ENCODE peak calls at places on chromosomes 13 and 19, in eight cellular contexts. Q is adrenal gland; S is activated naive CD8-positive, alpha-beta T cell treated with anti-CD3 and anti-CD28 coated beads for 36 hours; B is cardiac muscle cell; R is activated T-cell treated with anti-CD3 and anti-CD28 coated beads, Interleukin-2, amount 50 U/mL, for 24 hours; I is stimulated activated naive CD4-positive, alpha-beta T cell treated with Interleukin-2 at 50 U/mL for 16 hours; U is HT1080; O is activated naive CD4-positive, alpha-beta T cell treated with anti-CD3 and anti-CD28 coated beads, Interleukin-2, amount 50 U/mL, for 72 hours. K is an unnamed sample.

GRCh38 chr13:30388401-30389283 is 33.7 kb upstream of the UBE2L5 start:
- DNase-seq in Q (no peak), I (no peak), R (no peak), O (no peak), S (no peak), U (no peak), B (peak), K (no peak)

GRCh38 chr13:21010621-21011020 is 50.8 kb downstream of the LATS2 start:
- DNase-seq in O (no peak), R (no peak), B (no peak), I (no peak), U (no peak), S (no peak), Q (no peak), K (peak)

GRCh38 chr13:30551194-30551593 is 66.5 kb upstream of the USPL1 start:
- DNase-seq in B (peak), U (peak), S (no peak), O (no peak), Q (no peak), I (no peak), R (no peak), K (no peak)

GRCh38 chr13:33188093-33188882 is 97.3 kb downstream of the STARD13 start:
- DNase-seq in R (no peak), Q (no peak), O (no peak), I (no peak), S (no peak), B (peak), U (peak), K (no peak)

GRCh38 chr19:57078802-57079201 is 41.0 kb upstream of the USP29 start:
- DNase-seq in I (no peak), S (no peak), R (no peak), U (no peak), B (no peak), O (no peak), Q (no peak), K (no peak)

GRCh38 chr19:35134601-35135091 is at the start of gene LGI4:
- DNase-seq in I (no peak), R (no peak), S (no peak), O (no peak), Q (no peak), B (no peak), U (no peak), K (no peak)

GRCh38 chr13:93867481-93867880 is 612.0 kb downstream of the DCT start:
- DNase-seq in R (no peak), B (no peak), O (no peak), S (no peak), I (no peak), U (no peak), Q (no peak), K (no peak)

GRCh38 chr13:65926750-65927171 is 1303.4 kb downstream of the PCDH9 start:
- DNase-seq in B (peak), I (no peak), O (no peak), U (no peak), Q (no peak), S (no peak), R (no peak), K (no peak)

GRCh38 chr19:20422616-20423205 is 142.9 kb downstream of the ZNF737 start:
- DNase-seq in B (peak), O (no peak), R (no peak), Q (peak), U (no peak), S (no peak), I (no peak), K (no peak)

GRCh38 chr19:33296473-33297060 is 5.8 kb downstream of the CEBPA start:
- DNase-seq in O (no peak), S (no peak), U (no peak), R (no peak), I (no peak), Q (no peak), B (no peak), K (no peak)

GRCh38 chr19:4393947-4394590 is 6.3 kb downstream of the SH3GL1 start:
- DNase-seq in Q (no peak), R (no peak), O (no peak), U (no peak), I (no peak), B (peak), S (no peak), K (no peak)

GRCh38 chr13:102401305-102401704 is 543 bp downstream of the FGF14 start:
- DNase-seq in U (no peak), Q (no peak), B (no peak), I (no peak), O (no peak), R (no peak), S (no peak), K (no peak)

GRCh38 chr19:53540091-53540490 is 2.1 kb downstream of the ZNF331 start:
- DNase-seq in Q (no peak), U (no peak), B (no peak), S (no peak), I (no peak), O (no peak), R (no peak), K (no peak)

GRCh38 chr19:38274734-38275133 is 10.4 kb downstream of the SPINT2 start:
- DNase-seq in B (no peak), S (no peak), R (no peak), O (no peak), Q (peak), I (no peak), U (no peak), K (no peak)

GRCh38 chr19:16978156-16978555 is 48.5 kb downstream of the CPAMD8 start:
- DNase-seq in S (no peak), O (no peak), R (no peak), Q (no peak), U (no peak), B (no peak), I (no peak), K (no peak)

GRCh38 chr19:37484406-37485115 is 15.4 kb downstream of the ZNF570 start:
- DNase-seq in O (no peak), S (no peak), R (no peak), Q (no peak), B (no peak), I (no peak), U (no peak), K (no peak)

GRCh38 chr13:35953537-35954206 is 177.5 kb downstream of the DCLK1 start:
- DNase-seq in O (no peak), Q (peak), U (peak), S (no peak), B (peak), I (no peak), R (no peak), K (no peak)

GRCh38 chr13:73273737-73274136 is 214.9 kb downstream of the KLF5 start:
- DNase-seq in I (no peak), U (peak), S (no peak), R (no peak), B (peak), O (no peak), Q (no peak), K (no peak)

GRCh38 chr19:47049307-47049700 is 880 bp upstream of the TMEM160 start:
- DNase-seq in U (peak), O (no peak), B (peak), R (no peak), I (no peak), Q (no peak), S (no peak), K (no peak)

GRCh38 chr19:1411255-1412191 is 4.1 kb downstream of the DAZAP1 start:
- DNase-seq in B (peak), Q (peak), S (peak), R (no peak), U (no peak), I (no peak), O (no peak), K (no peak)

GRCh38 chr13:97226013-97226412 is 3.9 kb downstream of the MBNL2 start:
- DNase-seq in R (no peak), U (no peak), S (no peak), Q (no peak), O (no peak), I (no peak), B (no peak), K (no peak)

GRCh38 chr19:48493718-48494515 is 17.7 kb downstream of the LMTK3 start:
- DNase-seq in B (no peak), S (no peak), I (no peak), R (no peak), Q (peak), U (no peak), O (no peak), K (no peak)

GRCh38 chr13:74062933-74063332 is 71.3 kb downstream of the KLF12 start:
- DNase-seq in U (no peak), O (no peak), R (peak), Q (peak), I (peak), B (peak), S (no peak), K (peak)

GRCh38 chr19:9445037-9445436 is 9.7 kb upstream of the ZNF266 start:
- DNase-seq in B (no peak), Q (no peak), S (no peak), I (no peak), R (no peak), U (no peak), O (no peak), K (no peak)

GRCh38 chr13:19782049-19782726 is 557 bp downstream of the PSPC1 start:
- DNase-seq in S (peak), B (peak), U (no peak), R (peak), I (peak), O (peak), Q (peak), K (peak)

GRCh38 chr13:74067818-74068217 is 66.4 kb downstream of the KLF12 start:
- DNase-seq in S (no peak), B (no peak), R (no peak), O (no peak), I (no peak), Q (no peak), U (no peak), K (no peak)

GRCh38 chr13:51000576-51001260 is 91.1 kb downstream of the RNASEH2B start:
- DNase-seq in S (no peak), U (peak), O (no peak), B (peak), R (no peak), I (no peak), Q (peak), K (no peak)

GRCh38 chr19:1163283-1163933 is 10.7 kb downstream of the SBNO2 start:
- DNase-seq in I (no peak), R (no peak), Q (no peak), U (no peak), O (no peak), B (no peak), S (no peak), K (no peak)

GRCh38 chr19:54674021-54674617 is 11.3 kb downstream of the LILRB4 start:
- DNase-seq in S (no peak), R (no peak), B (peak), I (no peak), U (no peak), Q (no peak), O (peak), K (no peak)

GRCh38 chr13:20826810-20827560 is 53.2 kb upstream of the EEF1AKMT1 start:
- DNase-seq in S (no peak), I (no peak), Q (no peak), B (no peak), R (no peak), U (no peak), O (no peak), K (no peak)